ENCODE peak calls at places on chromosomes 12 and 14, in ten cellular contexts. K is nephron progenitor cell, L is psoas muscle, X is neural crest cell, P is suprapubic skin, D is pancreas, J is GM12864, C is brain microvascular endothelial cell, E is transverse colon, V is OCI-LY7. G is an unnamed sample.

GRCh38 chr12:84508943-84509342 is 403.7 kb downstream of the SLC6A15 start:
- DNase-seq in L (no peak), E (no peak), K (no peak), J (no peak), V (no peak), P (no peak), C (no peak), X (no peak), D (no peak), G (no peak)

GRCh38 chr12:69161835-69162234 is 77.5 kb upstream of the CPSF6 start:
- DNase-seq in P (no peak), D (no peak), K (no peak), X (no peak), V (no peak), J (peak), L (no peak), C (no peak), E (no peak), G (no peak)

GRCh38 chr12:109871678-109872314 is 8.5 kb downstream of the GLTP start:
- DNase-seq in V (no peak), C (no peak), D (no peak), K (no peak), E (peak), L (no peak), J (no peak), X (no peak), P (no peak), G (no peak)

GRCh38 chr12:50505386-50505827 is 622 bp downstream of the DIP2B start:
- DNase-seq in P (no peak), K (no peak), V (peak), E (peak), X (no peak), C (peak), J (no peak), L (no peak), D (no peak), G (peak)

GRCh38 chr12:89237763-89238162 is 114.5 kb downstream of the DUSP6 start:
- DNase-seq in L (no peak), E (no peak), J (no peak), X (no peak), P (no peak), K (no peak), V (no peak), D (no peak), C (no peak), G (no peak)

GRCh38 chr12:80627773-80628172 is 79.7 kb upstream of the MYF6 start:
- DNase-seq in K (no peak), J (no peak), P (no peak), X (no peak), V (no peak), C (peak), D (no peak), E (no peak), L (no peak), G (no peak)

GRCh38 chr14:24404814-24405213 is 6.0 kb downstream of the NYNRIN start:
- DNase-seq in V (no peak), K (no peak), E (no peak), D (no peak), L (no peak), C (no peak), J (no peak), X (no peak), P (no peak), G (no peak)

GRCh38 chr12:98126637-98127335 is 388.6 kb upstream of the TMPO start:
- DNase-seq in P (no peak), J (no peak), V (no peak), E (no peak), C (no peak), D (peak), X (no peak), K (peak), L (no peak), G (no peak)

GRCh38 chr12:94839347-94839746 is 164.2 kb downstream of the NDUFA12 start:
- DNase-seq in E (no peak), J (peak), K (no peak), X (no peak), D (no peak), V (peak), P (no peak), L (no peak), C (no peak), G (no peak)

GRCh38 chr12:53005215-53005985 is 856 bp upstream of the EIF4B start:
- DNase-seq in X (no peak), C (peak), P (peak), L (peak), K (peak), V (peak), E (no peak), J (no peak), D (peak), G (peak)

GRCh38 chr12:53004582-53004981 is 1.7 kb upstream of the EIF4B start:
- DNase-seq in E (no peak), L (no peak), C (no peak), J (no peak), D (no peak), K (no peak), X (no peak), V (no peak), P (peak), G (no peak)

GRCh38 chr12:53004178-53004577 is 2.1 kb upstream of the EIF4B start:
- DNase-seq in P (no peak), V (no peak), K (no peak), J (no peak), L (no peak), X (no peak), D (no peak), E (no peak), C (no peak), G (no peak)

GRCh38 chr12:53005986-53006809 is at the start of gene EIF4B:
- DNase-seq in K (peak), E (peak), D (peak), C (peak), P (peak), J (peak), V (peak), L (peak), X (peak), G (peak)

GRCh38 chr12:53006810-53007742 is 820 bp downstream of the EIF4B start:
- DNase-seq in K (peak), P (peak), X (peak), C (peak), D (peak), J (peak), E (peak), V (peak), L (peak), G (peak)
- TF ChIP-seq CTCF in K (no peak), P (no peak), X (no peak), C (no peak), D (no peak), J (no peak), E (no peak), V (no peak), L (no peak), G (no peak)

GRCh38 chr12:24360057-24360456 is 410.6 kb upstream of the SOX5 start:
- DNase-seq in K (no peak), E (no peak), D (no peak), P (no peak), X (no peak), L (no peak), C (no peak), J (no peak), V (no peak), G (no peak)
- TF ChIP-seq CTCF in K (no peak), E (no peak), D (no peak), P (no peak), X (no peak), L (no peak), C (no peak), J (no peak), V (peak), G (no peak)

GRCh38 chr12:91914701-91915100 is 230.9 kb downstream of the BTG1 start:
- DNase-seq in C (no peak), L (no peak), D (no peak), E (no peak), K (no peak), V (no peak), X (no peak), J (no peak), P (no peak), G (no peak)
- TF ChIP-seq CTCF in C (no peak), L (no peak), D (no peak), E (no peak), K (no peak), V (no peak), X (no peak), J (no peak), P (no peak), G (no peak)

DNA sequence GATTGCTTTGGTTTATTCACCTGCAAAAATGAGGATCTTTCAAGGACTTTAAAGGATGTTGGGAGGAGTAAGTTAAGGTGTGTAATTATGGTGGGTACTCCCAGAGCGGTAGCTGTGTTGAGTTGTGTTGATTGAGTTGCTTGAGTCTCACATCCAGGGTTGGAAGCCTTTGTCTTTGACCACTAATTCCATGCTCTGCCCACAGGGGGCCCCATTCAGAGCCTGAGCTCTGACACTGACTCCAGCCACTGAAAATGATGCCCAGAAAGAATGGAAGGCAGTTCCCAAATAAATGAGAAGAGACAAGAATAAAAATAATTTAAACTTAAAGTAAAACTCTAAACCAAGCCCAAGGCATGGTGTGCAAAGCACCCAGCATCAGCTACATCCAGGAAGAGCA is 237.4 kb upstream of the PWP1 start:
- DNase-seq in E (peak), X (peak), P (no peak), C (peak), J (no peak), K (peak), D (no peak), V (peak), L (no peak), G (peak)
- TF ChIP-seq CTCF in E (no peak), X (peak), P (peak), C (peak), J (peak), K (peak), D (peak), V (peak), L (no peak), G (peak)

DNA sequence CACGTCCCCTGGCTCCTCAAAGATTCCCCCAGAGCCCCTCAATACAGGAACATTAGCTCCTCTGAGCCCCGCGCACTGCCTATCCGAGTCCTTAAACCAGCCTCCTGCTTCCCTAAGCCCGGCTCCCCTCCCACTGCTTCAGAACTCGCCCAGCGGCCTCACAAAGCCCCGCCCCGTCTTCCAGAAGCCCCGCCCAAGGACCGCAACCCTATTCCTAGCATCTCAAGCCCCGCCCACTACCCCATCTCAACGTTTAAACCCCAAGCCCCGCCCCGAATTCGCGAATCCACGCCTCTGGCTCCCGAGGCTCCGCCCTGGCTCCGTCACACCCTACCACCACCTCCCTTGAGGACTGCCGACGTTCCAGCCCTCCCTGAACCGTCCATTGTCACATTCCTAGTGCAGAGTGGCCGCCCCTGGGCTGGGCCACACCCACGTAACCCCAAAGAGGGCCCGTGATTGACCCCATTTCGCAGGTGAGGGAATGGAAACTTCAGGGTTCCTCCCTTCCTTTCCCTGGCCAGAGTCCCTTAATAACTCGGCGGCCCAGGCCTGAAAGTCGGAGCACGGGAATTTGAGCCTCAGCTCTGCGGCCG is 646 bp upstream of the CORO1C start:
- DNase-seq in E (peak), V (peak), P (peak), C (peak), J (peak), D (peak), K (peak), L (peak), X (peak), G (peak)
- TF ChIP-seq CTCF in E (no peak), V (peak), P (no peak), C (no peak), J (no peak), D (no peak), K (no peak), L (no peak), X (peak), G (no peak)

GRCh38 chr12:115771065-115771464 is 506.4 kb downstream of the MED13L start:
- DNase-seq in X (no peak), E (no peak), K (peak), V (no peak), L (no peak), J (no peak), P (no peak), C (no peak), D (no peak), G (no peak)
- TF ChIP-seq CTCF in X (peak), E (no peak), K (no peak), V (no peak), L (no peak), J (no peak), P (no peak), C (peak), D (no peak), G (no peak)

GRCh38 chr12:108425238-108425795 is 86.2 kb upstream of the CMKLR1 start:
- DNase-seq in E (no peak), J (no peak), P (no peak), L (no peak), K (peak), C (no peak), X (no peak), D (no peak), V (no peak), G (peak)
- TF ChIP-seq CTCF in E (no peak), J (no peak), P (no peak), L (no peak), K (no peak), C (no peak), X (no peak), D (no peak), V (no peak), G (no peak)

DNA sequence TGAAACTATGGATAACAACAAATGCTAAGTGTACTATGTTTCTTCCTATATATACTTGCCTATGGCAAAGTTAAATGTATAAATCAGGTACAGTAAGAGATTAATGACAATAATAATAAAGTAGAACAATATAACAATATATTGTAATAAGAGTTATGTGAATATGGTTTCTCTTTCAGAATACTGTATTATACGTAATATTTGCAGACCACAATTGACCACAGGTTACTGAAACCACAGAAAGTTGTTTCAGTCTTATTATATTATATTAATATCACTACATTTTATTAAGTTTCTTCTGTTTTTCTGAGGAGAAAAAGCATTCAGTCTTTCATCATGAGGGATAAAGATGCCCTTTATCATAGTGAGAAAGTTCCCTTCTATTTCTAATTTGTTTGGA is 131.2 kb downstream of the EML1 start:
- DNase-seq in V (no peak), J (no peak), L (no peak), C (no peak), K (no peak), D (no peak), X (no peak), P (no peak), E (no peak), G (no peak)
- TF ChIP-seq CTCF in V (no peak), J (no peak), L (no peak), C (no peak), K (no peak), D (no peak), X (no peak), P (no peak), E (no peak), G (no peak)

GRCh38 chr12:53791735-53792326 is 40.1 kb upstream of the CISTR start:
- DNase-seq in P (no peak), V (peak), C (no peak), X (peak), D (no peak), K (peak), J (no peak), E (no peak), L (no peak), G (peak)
- TF ChIP-seq CTCF in P (peak), V (peak), C (peak), X (peak), D (peak), K (peak), J (peak), E (no peak), L (peak), G (peak)